ENCODE peak calls at places on chromosome 2, in four cellular contexts. G is activated naive CD8-positive, alpha-beta T cell treated with anti-CD3 and anti-CD28 coated beads for 36 hours; R is NCI-H187 treated with DMSO at 0.1 percent for 48 hours; N is RKO. U is an unnamed sample.

GRCh38 chr2:102114851-102115497 is 27.6 kb upstream of the IL1R1 start:
- DNase-seq in G (no peak), R (no peak), N (no peak), U (no peak)

GRCh38 chr2:1591978-1592907 is 152.1 kb downstream of the PXDN start:
- DNase-seq in R (no peak), N (no peak), G (no peak), U (no peak)

GRCh38 chr2:9648821-9649220 is 18.0 kb upstream of the YWHAQ start:
- DNase-seq in G (no peak), N (no peak), R (peak; percentile 70), U (no peak)

GRCh38 chr2:234145057-234145456 is 94.6 kb downstream of the SPP2 start:
- DNase-seq in N (no peak), G (no peak), R (no peak), U (no peak)

GRCh38 chr2:12451726-12452125 is 265.0 kb upstream of the TRIB2 start:
- DNase-seq in G (no peak), N (no peak), R (no peak), U (no peak)

GRCh38 chr2:54979645-54980044 is 70.6 kb downstream of the RTN4 start:
- DNase-seq in G (no peak), R (no peak), N (no peak), U (no peak)

GRCh38 chr2:26850002-26850431 is 2.1 kb downstream of the DPYSL5 start:
- DNase-seq in N (no peak), R (no peak), G (no peak), U (no peak)

GRCh38 chr2:18856766-18857165 is 267.4 kb upstream of the NT5C1B start:
- DNase-seq in R (no peak), N (no peak), G (no peak), U (no peak)

GRCh38 chr2:55923091-55923977 is at the start of gene EFEMP1:
- DNase-seq in N (no peak), G (peak; percentile 2), R (no peak), U (peak; percentile 70)

GRCh38 chr2:70920367-70920715 is 15.4 kb upstream of the ATP6V1B1 start:
- DNase-seq in R (no peak), N (no peak), G (no peak), U (no peak)

GRCh38 chr2:147366281-147366680 is 478.5 kb upstream of the ACVR2A start:
- DNase-seq in N (no peak), R (no peak), G (no peak), U (no peak)

GRCh38 chr2:45874324-45874723 is 222.8 kb downstream of the PRKCE start:
- DNase-seq in R (peak; percentile 46), N (no peak), G (no peak), U (no peak)

GRCh38 chr2:113103958-113104627 is 23.3 kb upstream of the IL1RN start:
- DNase-seq in R (no peak), G (peak; percentile 41), N (no peak), U (no peak)

GRCh38 chr2:128452536-128453530 is 134.2 kb upstream of the HS6ST1 start:
- DNase-seq in N (no peak), R (no peak), G (no peak), U (no peak)

GRCh38 chr2:141942006-141942789 is 188.6 kb downstream of the LRP1B start:
- DNase-seq in G (no peak), R (no peak), N (no peak), U (no peak)

GRCh38 chr2:189372688-189373257 is 68.5 kb upstream of the WDR75 start:
- DNase-seq in N (no peak), G (no peak), R (no peak), U (no peak)

GRCh38 chr2:30899655-30900054 is 92.4 kb upstream of the CAPN13 start:
- DNase-seq in G (no peak), N (no peak), R (no peak), U (no peak)

GRCh38 chr2:160200921-160201320 is 849 bp upstream of the ITGB6 start:
- DNase-seq in N (no peak), R (no peak), G (no peak), U (no peak)

GRCh38 chr2:232489516-232490220 is 2.0 kb upstream of the ECEL1 start:
- DNase-seq in N (no peak), G (no peak), R (no peak), U (no peak)

GRCh38 chr2:74414475-74414874 is 6.9 kb downstream of the C2orf81 start:
- DNase-seq in G (no peak), N (no peak), R (no peak), U (no peak)

GRCh38 chr2:75476778-75477177 is 84.0 kb downstream of the EVA1A start:
- DNase-seq in G (no peak), N (no peak), R (no peak), U (no peak)

GRCh38 chr2:72144412-72144745 is 3.3 kb downstream of the CYP26B1 start:
- DNase-seq in R (no peak), G (no peak), N (no peak), U (no peak)

GRCh38 chr2:70515938-70516337 is 37.7 kb downstream of the TGFA start:
- DNase-seq in R (no peak), N (no peak), G (no peak), U (no peak)

GRCh38 chr2:31234690-31235503 is 945 bp downstream of the EHD3 start:
- DNase-seq in R (no peak), G (no peak), N (no peak), U (no peak)

U was measured in NCI-H460.